ENCODE peak calls at places on chromosome 2, in six cellular contexts. V is body of pancreas; E is left lobe of liver; J is pancreas; B is stimulated activated naive CD8-positive, alpha-beta T cell treated with anti-CD3 and anti-CD28 coated beads, Interleukin-15, amount 100 ng/mL, for 72 hours; T is lower lobe of right lung. C is an unnamed sample.

GRCh38 chr2:8408560-8409460 is 273.0 kb upstream of the ID2 start:
- ATAC-seq in V (no peak), E (no peak), J (no peak), B (peak), T (no peak), C (no peak)

GRCh38 chr2:157150747-157151146 is 106.8 kb upstream of the GALNT5 start:
- ATAC-seq in V (no peak), E (no peak), J (no peak), B (no peak), T (no peak), C (peak)

GRCh38 chr2:77428946-77429345 is 93.2 kb downstream of the LRRTM4 start:
- ATAC-seq in V (no peak), E (no peak), J (no peak), B (no peak), T (no peak), C (no peak)

GRCh38 chr2:203533696-203534471 is 1.2 kb downstream of the RAPH1 start:
- ATAC-seq in V (no peak), E (peak), J (no peak), B (peak), T (no peak), C (peak)

GRCh38 chr2:10278029-10278762 is 24.5 kb upstream of the HPCAL1 start:
- ATAC-seq in V (peak), E (peak), J (peak), B (peak), T (peak), C (no peak)

GRCh38 chr2:190468814-190469569 is 60.8 kb downstream of the MFSD6 start:
- ATAC-seq in V (peak), E (peak), J (peak), B (no peak), T (peak), C (peak)

GRCh38 chr2:172996387-172996961 is 79.2 kb upstream of the MAP3K20 start:
- ATAC-seq in V (no peak), E (no peak), J (no peak), B (no peak), T (no peak), C (no peak)

GRCh38 chr2:128550801-128551416 is 232.2 kb upstream of the HS6ST1 start:
- ATAC-seq in V (no peak), E (no peak), J (no peak), B (no peak), T (no peak), C (no peak)

GRCh38 chr2:178247255-178247654 is 52.9 kb downstream of the OSBPL6 start:
- ATAC-seq in V (no peak), E (no peak), J (no peak), B (no peak), T (no peak), C (no peak)

GRCh38 chr2:33412920-33413319 is 63.5 kb upstream of the RASGRP3 start:
- ATAC-seq in V (no peak), E (peak), J (no peak), B (no peak), T (no peak), C (peak)

GRCh38 chr2:226903179-226903578 is 67.3 kb downstream of the RHBDD1 start:
- ATAC-seq in V (no peak), E (no peak), J (no peak), B (peak), T (no peak), C (peak)

GRCh38 chr2:187354653-187355052 is 93.4 kb downstream of the CALCRL start:
- ATAC-seq in V (no peak), E (no peak), J (no peak), B (no peak), T (no peak), C (no peak)

C was measured in SK-N-SH treated with all-trans-retinoic acid at 6 μM for 48 hours.